ENCODE peak calls at places on chromosomes 4 and X, in ten cellular contexts. A is gastrocnemius medialis, E is heart left ventricle, N is esophagus squamous epithelium, Y is IMR-90, S is K562, H is HCT116, Z is testis, W is ovary, X is uterus. K is an unnamed sample.

GRCh38 chr4:35725131-35725530 is 519.2 kb downstream of the ARAP2 start:
- DNase-seq in N (no peak), Z (no peak), H (no peak), S (no peak), W (no peak), Y (no peak), A (no peak), E (no peak), X (no peak), K (no peak)

GRCh38 chr4:67723949-67724348 is 23.0 kb upstream of the UBA6 start:
- DNase-seq in H (no peak), E (no peak), A (no peak), Z (no peak), S (no peak), X (no peak), N (no peak), Y (no peak), W (no peak), K (no peak)

GRCh38 chr4:123037809-123038208 is 115.4 kb upstream of the NUDT6 start:
- DNase-seq in A (no peak), W (no peak), Y (peak; percentile 54), S (peak; percentile 10), X (no peak), E (no peak), Z (no peak), N (no peak), H (no peak), K (no peak)

GRCh38 chr4:140359571-140360427 is 13.6 kb upstream of the SCOC start:
- DNase-seq in E (peak; percentile 63), Y (peak; percentile 81), W (peak; percentile 81), H (peak; percentile 83), Z (peak; percentile 93), S (peak; percentile 59), N (no peak), A (peak; percentile 36), X (peak; percentile 80), K (peak; percentile 67)

GRCh38 chr4:1594871-1595788 is 89.0 kb downstream of the FAM53A start:
- DNase-seq in S (no peak), A (no peak), W (peak; percentile 14), N (no peak), Y (no peak), Z (no peak), H (no peak), X (no peak), E (no peak), K (no peak)

GRCh38 chr4:77493829-77494551 is 111.6 kb upstream of the CXCL13 start:
- DNase-seq in Y (no peak), H (no peak), Z (no peak), S (no peak), W (no peak), E (no peak), N (no peak), A (no peak), X (no peak), K (no peak)

GRCh38 chrX:129540068-129540653 is at the start of gene OCRL:
- DNase-seq in Z (peak; percentile 75), X (peak; percentile 51), A (peak; percentile 31), Y (peak; percentile 59), W (peak; percentile 70), S (peak; percentile 82), N (no peak), H (peak; percentile 34), E (peak; percentile 54), K (peak; percentile 63)

GRCh38 chr4:5357863-5358262 is 306.6 kb downstream of the STK32B start:
- DNase-seq in N (no peak), Z (no peak), Y (no peak), H (no peak), W (no peak), A (no peak), E (no peak), S (no peak), X (no peak), K (no peak)

GRCh38 chr4:88812420-88812819 is 114.8 kb upstream of the NAP1L5 start:
- DNase-seq in H (no peak), S (no peak), A (no peak), Y (no peak), X (no peak), E (no peak), Z (no peak), W (no peak), N (no peak), K (no peak)

GRCh38 chr4:88809561-88810219 is 112.1 kb upstream of the NAP1L5 start:
- DNase-seq in E (no peak), N (no peak), Y (no peak), A (peak; percentile 11), Z (no peak), S (no peak), X (no peak), H (no peak), W (no peak), K (no peak)

GRCh38 chr4:88814043-88814617 is 116.5 kb upstream of the NAP1L5 start:
- DNase-seq in A (no peak), Z (peak; percentile 28), W (no peak), X (no peak), S (peak; percentile 27), Y (no peak), N (no peak), E (no peak), H (no peak), K (no peak)

GRCh38 chr4:88811904-88812303 is 114.3 kb upstream of the NAP1L5 start:
- DNase-seq in H (no peak), N (no peak), E (no peak), S (no peak), A (no peak), X (no peak), Z (no peak), Y (no peak), W (no peak), K (no peak)

GRCh38 chr4:88812976-88813375 is 115.3 kb upstream of the NAP1L5 start:
- DNase-seq in W (no peak), S (no peak), Y (no peak), A (no peak), X (no peak), H (no peak), E (no peak), N (no peak), Z (no peak), K (no peak)
- H3K4me1 ChIP-seq in W (peaks cover 8% of the 10 kb centered on the region), S (peaks cover 11% of the 10 kb centered on the region), Y (no peaks in the 10 kb centered on the region), A (peaks cover 46% of the 10 kb centered on the region), X (no peaks in the 10 kb centered on the region), H (no peaks in the 10 kb centered on the region), E (peaks cover 46% of the 10 kb centered on the region), N (no peaks in the 10 kb centered on the region), Z (peaks cover 11% of the 10 kb centered on the region), K (no peaks in the 10 kb centered on the region)

GRCh38 chr4:165378398-165378762 is 428 bp upstream of the CPE start:
- DNase-seq in E (no peak), W (no peak), Y (no peak), X (no peak), S (no peak), N (no peak), A (no peak), H (no peak), Z (no peak), K (no peak)

GRCh38 chr4:165375465-165375864 is 3.3 kb upstream of the CPE start:
- DNase-seq in S (no peak), Y (no peak), H (no peak), E (no peak), W (no peak), X (no peak), Z (no peak), N (no peak), A (no peak), K (no peak)

GRCh38 chr4:165381821-165382373 is 3.1 kb downstream of the CPE start:
- DNase-seq in S (no peak), X (no peak), W (no peak), A (no peak), Z (no peak), N (no peak), Y (no peak), E (no peak), H (no peak), K (no peak)

GRCh38 chr4:165379662-165380061 is 854 bp downstream of the CPE start:
- DNase-seq in S (no peak), Z (peak; percentile 84), W (peak; percentile 34), X (peak; percentile 26), E (peak; percentile 24), N (no peak), A (no peak), H (no peak), Y (no peak), K (no peak)

DNA sequence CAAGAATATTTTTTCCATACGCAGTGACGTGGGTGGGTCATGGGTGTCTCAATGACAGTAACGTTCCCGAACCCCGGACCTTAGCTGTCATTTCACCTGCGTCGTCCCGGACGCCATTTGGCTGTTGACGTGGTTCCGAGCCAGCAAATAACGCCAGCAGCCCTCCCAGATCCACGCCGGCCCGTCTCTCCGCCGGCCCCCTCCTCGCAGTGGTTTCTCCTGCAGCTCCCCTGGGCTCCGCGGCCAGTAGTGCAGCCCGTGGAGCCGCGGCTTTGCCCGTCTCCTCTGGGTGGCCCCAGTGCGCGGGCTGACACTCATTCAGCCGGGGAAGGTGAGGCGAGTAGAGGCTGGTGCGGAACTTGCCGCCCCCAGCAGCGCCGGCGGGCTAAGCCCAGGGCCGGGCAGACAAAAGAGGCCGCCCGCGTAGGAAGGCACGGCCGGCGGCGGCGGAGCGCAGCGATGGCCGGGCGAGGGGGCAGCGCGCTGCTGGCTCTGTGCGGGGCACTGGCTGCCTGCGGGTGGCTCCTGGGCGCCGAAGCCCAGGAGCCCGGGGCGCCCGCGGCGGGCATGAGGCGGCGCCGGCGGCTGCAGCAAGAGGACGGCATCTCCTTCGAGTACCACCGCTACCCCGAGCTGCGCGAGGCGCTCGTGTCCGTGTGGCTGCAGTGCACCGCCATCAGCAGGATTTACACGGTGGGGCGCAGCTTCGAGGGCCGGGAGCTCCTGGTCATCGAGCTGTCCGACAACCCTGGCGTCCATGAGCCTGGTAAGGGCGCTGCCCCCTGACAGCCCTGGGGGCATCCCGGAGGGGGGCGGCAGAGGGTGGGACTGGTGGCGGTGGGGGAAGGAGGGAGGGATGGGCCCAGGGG is at the start of gene CPE:
- DNase-seq in W (peak; percentile 80), Y (peak; percentile 44), Z (peak; percentile 88), X (peak; percentile 72), N (no peak), H (peak; percentile 57), S (no peak), A (peak; percentile 32), E (peak; percentile 76), K (peak; percentile 81)
- TF ChIP-seq POLR2A in W (peak; percentile 61), Y (no peak), Z (no peak), X (peak; percentile 78), N (no peak), H (peak; percentile 35), S (no peak), A (peak; percentile 44), E (peak; percentile 35), K (peak; percentile 43)

GRCh38 chr4:144801731-144802130 is 155.8 kb downstream of the HHIP start:
- DNase-seq in H (no peak), N (no peak), A (no peak), Y (no peak), W (no peak), Z (no peak), S (no peak), E (no peak), X (no peak), K (no peak)
- H3K4me3 ChIP-seq in H (no peak overlapping the region), N (no peak overlapping the region), A (no peak overlapping the region), Y (no peak overlapping the region), W (no peak overlapping the region), Z (no peak overlapping the region), S (no peak overlapping the region), E (no peak overlapping the region), X (no peak overlapping the region), K (no peak overlapping the region)

DNA sequence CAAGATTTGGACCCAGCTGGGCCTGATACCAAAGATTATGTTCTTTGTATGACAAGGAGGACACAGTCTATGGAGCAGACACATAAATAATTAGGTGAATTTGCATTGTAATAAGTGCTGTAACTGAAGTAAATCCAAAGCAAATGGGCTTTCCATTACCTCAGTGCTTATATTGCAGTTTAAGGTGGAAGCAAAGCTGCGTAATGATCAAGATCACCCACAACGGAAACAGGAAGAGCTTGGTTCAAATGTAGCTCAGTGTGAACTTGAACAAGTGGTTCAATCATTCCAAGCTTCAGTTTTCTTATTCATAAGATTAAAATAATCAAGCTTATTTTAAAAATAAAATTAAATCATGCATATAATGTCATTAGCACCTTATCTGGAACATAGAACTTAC is 19.1 kb upstream of the RASGEF1B start:
- DNase-seq in H (no peak), S (no peak), E (no peak), N (no peak), Z (no peak), A (no peak), W (no peak), X (no peak), Y (no peak), K (no peak)
- H3K4me1 ChIP-seq in H (no peaks in the 10 kb centered on the region), S (no peaks in the 10 kb centered on the region), E (peaks cover 10% of the 10 kb centered on the region), N (no peaks in the 10 kb centered on the region), Z (no peaks in the 10 kb centered on the region), A (no peaks in the 10 kb centered on the region), W (peaks cover 2% of the 10 kb centered on the region), X (no peaks in the 10 kb centered on the region), Y (no peaks in the 10 kb centered on the region), K (no peaks in the 10 kb centered on the region)

K was measured in breast epithelium.